ENCODE peak calls at places on chromosomes 12 and 14, in ten cellular contexts. G is activated CD4-positive, CD25-positive, alpha-beta regulatory T cell; J is IMR-90; Z is A549; S is T47D; P is aorta; N is lower leg skin; M is SW 1271; D is cerebellum; I is activated CD8-positive, alpha-beta memory T cell treated with anti-CD3 and anti-CD28 coated beads, Interleukin-2, amount 10 ng/mL, durations not matched to agents 7 days and 5 days. B is an unnamed sample.

GRCh38 chr12:114018669-114019068 is 52.5 kb upstream of the RBM19 start:
- DNase-seq in I (no peak), M (no peak), N (no peak), Z (peak), P (no peak), G (no peak), D (no peak), J (peak), S (no peak), B (no peak)

GRCh38 chr12:19066471-19067001 is 63.0 kb upstream of the PLEKHA5 start:
- DNase-seq in I (no peak), D (no peak), S (no peak), J (no peak), P (no peak), G (no peak), M (no peak), Z (no peak), N (no peak), B (no peak)

GRCh38 chr14:97820781-97821180 is 1023.6 kb downstream of the VRK1 start:
- DNase-seq in P (no peak), Z (no peak), I (no peak), M (no peak), D (no peak), N (no peak), J (no peak), S (no peak), G (no peak), B (no peak)

GRCh38 chr12:57583008-57583831 is 7.8 kb upstream of the PIP4K2C start:
- DNase-seq in J (peak), P (no peak), Z (peak), S (peak), D (peak), N (peak), G (peak), M (peak), I (peak), B (peak)

GRCh38 chr12:70711831-70712230 is 74.6 kb upstream of the PTPRB start:
- DNase-seq in P (no peak), Z (no peak), G (no peak), S (no peak), N (no peak), J (no peak), D (no peak), I (no peak), M (no peak), B (no peak)

GRCh38 chr12:52945389-52946232 is 3.3 kb upstream of the KRT18 start:
- DNase-seq in I (no peak), Z (peak), S (no peak), M (peak), J (peak), P (no peak), G (no peak), D (no peak), N (no peak), B (peak)

GRCh38 chr14:88463318-88463717 is 77.9 kb downstream of the SPATA7 start:
- DNase-seq in P (no peak), Z (peak), I (no peak), D (no peak), J (no peak), S (no peak), M (peak), N (no peak), G (no peak), B (peak)

GRCh38 chr14:77000340-77001235 is 27.9 kb downstream of the IRF2BPL start:
- DNase-seq in J (peak), P (no peak), N (no peak), S (no peak), M (no peak), D (peak), I (no peak), Z (no peak), G (no peak), B (peak)

GRCh38 chr12:81800298-81801148 is 41.4 kb upstream of the PPFIA2 start:
- DNase-seq in I (no peak), J (no peak), S (no peak), N (no peak), P (no peak), M (no peak), D (no peak), G (no peak), Z (no peak), B (no peak)

GRCh38 chr12:69091447-69092022 is 147.8 kb upstream of the CPSF6 start:
- DNase-seq in Z (no peak), J (no peak), N (no peak), P (no peak), D (no peak), G (no peak), M (no peak), S (no peak), I (no peak), B (no peak)

GRCh38 chr12:68340404-68341270 is 8.5 kb upstream of the MDM1 start:
- DNase-seq in G (no peak), M (no peak), I (no peak), J (peak), P (no peak), Z (no peak), D (no peak), N (no peak), S (no peak), B (no peak)

GRCh38 chr12:109589691-109590245 is 16.2 kb downstream of the MVK start:
- DNase-seq in G (no peak), I (no peak), N (no peak), S (no peak), M (no peak), J (no peak), D (no peak), Z (no peak), P (no peak), B (no peak)

GRCh38 chr12:117134059-117134458 is 34.8 kb upstream of the TESC start:
- DNase-seq in P (no peak), D (peak), N (no peak), M (no peak), I (peak), S (no peak), Z (no peak), G (no peak), J (no peak), B (peak)

GRCh38 chr14:97266653-97267052 is 469.5 kb downstream of the VRK1 start:
- DNase-seq in M (no peak), J (no peak), S (no peak), D (no peak), Z (peak), I (no peak), P (no peak), N (no peak), G (no peak), B (no peak)

GRCh38 chr14:90963343-90963742 is 97.1 kb downstream of the RPS6KA5 start:
- DNase-seq in S (no peak), J (no peak), M (no peak), P (no peak), Z (no peak), I (no peak), N (no peak), G (no peak), D (no peak), B (no peak)

GRCh38 chr12:5902736-5903135 is 42.3 kb downstream of the ANO2 start:
- DNase-seq in P (no peak), M (no peak), D (no peak), N (no peak), G (no peak), J (no peak), S (no peak), I (no peak), Z (no peak), B (no peak)

GRCh38 chr12:64566882-64567517 is 43.3 kb upstream of the RASSF3 start:
- DNase-seq in N (no peak), D (no peak), Z (no peak), I (no peak), G (no peak), P (no peak), S (no peak), M (no peak), J (no peak), B (no peak)

GRCh38 chr14:57245941-57246340 is 22.8 kb downstream of the EXOC5 start:
- DNase-seq in P (no peak), S (no peak), N (no peak), M (no peak), J (no peak), G (no peak), D (no peak), I (no peak), Z (no peak), B (no peak)

GRCh38 chr12:132512197-132513069 is 22.5 kb downstream of the FBRSL1 start:
- DNase-seq in N (no peak), S (no peak), G (no peak), M (no peak), I (no peak), Z (no peak), D (no peak), P (no peak), J (no peak), B (no peak)

GRCh38 chr12:127293507-127294310 is 973.3 kb upstream of the TMEM132C start:
- DNase-seq in G (no peak), P (peak), Z (peak), S (no peak), N (peak), M (peak), I (peak), J (peak), D (peak), B (no peak)

GRCh38 chr12:105761075-105761474 is 377.7 kb downstream of the NUAK1 start:
- DNase-seq in G (no peak), J (no peak), Z (no peak), M (no peak), D (no peak), S (no peak), I (no peak), N (no peak), P (no peak), B (no peak)

GRCh38 chr12:50127546-50127945 is 15.5 kb downstream of the COX14 start:
- DNase-seq in J (no peak), P (no peak), Z (no peak), S (no peak), I (no peak), N (no peak), M (no peak), G (no peak), D (no peak), B (peak)

GRCh38 chr12:45674583-45674982 is 54.9 kb upstream of the ARID2 start:
- DNase-seq in M (peak), I (no peak), J (peak), N (peak), Z (peak), G (no peak), D (no peak), S (no peak), P (peak), B (no peak)

GRCh38 chr12:96046543-96047137 is 11.3 kb upstream of the LTA4H start:
- DNase-seq in D (no peak), S (no peak), G (no peak), I (no peak), Z (no peak), J (no peak), P (no peak), M (no peak), N (no peak), B (no peak)

GRCh38 chr12:6792522-6793201 is 3.3 kb downstream of the CD4 start:
- DNase-seq in D (no peak), G (no peak), M (no peak), I (no peak), N (no peak), S (no peak), P (no peak), Z (no peak), J (peak), B (peak)

GRCh38 chr12:96044017-96044985 is 8.9 kb upstream of the LTA4H start:
- DNase-seq in P (no peak), I (no peak), M (peak), G (no peak), D (no peak), J (peak), S (no peak), N (no peak), Z (no peak), B (no peak)

GRCh38 chr14:74204481-74204880 is 34.8 kb upstream of the VSX2 start:
- DNase-seq in Z (no peak), J (no peak), D (no peak), S (no peak), N (no peak), I (no peak), M (no peak), P (no peak), G (no peak), B (no peak)

B was measured in G401.